ENCODE peak calls at places on chromosomes 4 and X, in five cellular contexts. L, G, V, D and R are unnamed samples. For H3K4me1, the result is how much of the 10 kb centered on the place peaks cover.

GRCh38 chrX:148562846-148563245 is 62.4 kb downstream of the AFF2 start:
- DNase-seq in L (no peak), D (no peak), V (no peak), G (no peak), R (no peak)

GRCh38 chr4:156677136-156677535 is 294.5 kb downstream of the PDGFC start:
- DNase-seq in L (no peak), G (peak), D (peak), V (no peak), R (no peak)

GRCh38 chrX:23904096-23904495 is 3.6 kb downstream of the APOO start:
- DNase-seq in D (no peak), V (no peak), G (no peak), L (no peak), R (no peak)

GRCh38 chrX:136162827-136163427 is 15.6 kb downstream of the FHL1 start:
- DNase-seq in D (peak), V (no peak), L (no peak), G (peak), R (no peak)

GRCh38 chr4:150822407-150822806 is 192.7 kb downstream of the LRBA start:
- DNase-seq in D (no peak), L (no peak), G (no peak), V (no peak), R (no peak)

GRCh38 chr4:8652181-8653078 is 59.9 kb downstream of the CPZ start:
- DNase-seq in G (no peak), L (no peak), V (no peak), D (no peak), R (no peak)

GRCh38 chr4:1310796-1311715 is 21.4 kb downstream of the MAEA start:
- DNase-seq in G (no peak), D (no peak), L (no peak), V (no peak), R (no peak)

GRCh38 chr4:1970926-1971325 is 37.8 kb downstream of the NELFA start:
- DNase-seq in G (no peak), L (no peak), V (no peak), D (no peak), R (no peak)

GRCh38 chr4:41057456-41057855 is 156.9 kb downstream of the APBB2 start:
- DNase-seq in V (no peak), G (no peak), L (no peak), D (no peak), R (no peak)

GRCh38 chrX:117653396-117653795 is 463.2 kb downstream of the KLHL13 start:
- DNase-seq in L (no peak), D (no peak), V (no peak), G (no peak), R (no peak)

GRCh38 chr4:2292679-2293108 is 30.8 kb upstream of the MXD4 start:
- DNase-seq in D (no peak), L (no peak), G (no peak), V (no peak), R (no peak)

GRCh38 chr4:42133006-42133405 is 19.4 kb downstream of the BEND4 start:
- DNase-seq in V (no peak), D (no peak), L (no peak), G (no peak), R (no peak)

GRCh38 chr4:182339246-182339645 is 96.0 kb downstream of the TENM3 start:
- DNase-seq in V (no peak), G (no peak), D (peak), L (no peak), R (no peak)

GRCh38 chr4:48047421-48047844 is 30.9 kb downstream of the NIPAL1 start:
- DNase-seq in D (no peak), G (no peak), V (no peak), L (no peak), R (no peak)

GRCh38 chr4:55547461-55547770 is 707 bp upstream of the CLOCK start:
- DNase-seq in L (no peak), V (no peak), D (peak), G (no peak), R (no peak)

GRCh38 chr4:142708231-142708630 is 137.9 kb downstream of the INPP4B start:
- DNase-seq in D (peak), V (no peak), G (no peak), L (no peak), R (no peak)
- H3K4me1 ChIP-seq in D (under half), V (under half), G (under half), L (under half), R (under half)

GRCh38 chr4:164379694-164380093 is 374.2 kb upstream of the SMIM31 start:
- DNase-seq in D (no peak), V (no peak), L (no peak), G (no peak), R (no peak)

GRCh38 chr4:164381859-164382258 is 372.1 kb upstream of the SMIM31 start:
- DNase-seq in G (no peak), D (no peak), L (no peak), V (no peak), R (no peak)

GRCh38 chr4:164384416-164384815 is 369.5 kb upstream of the SMIM31 start:
- DNase-seq in L (no peak), D (no peak), G (no peak), V (no peak), R (no peak)

GRCh38 chr4:164383187-164384181 is 370.4 kb upstream of the SMIM31 start:
- DNase-seq in L (no peak), V (no peak), D (peak), G (no peak), R (no peak)
- TF ChIP-seq CTCF in L (no peak), V (no peak), D (peak), G (no peak), R (no peak)

GRCh38 chr4:161702287-161702686 is 461.5 kb downstream of the FSTL5 start:
- DNase-seq in L (no peak), D (peak), V (no peak), G (no peak), R (no peak)
- H3K4me1 ChIP-seq in L (under half), D (under half), V (under half), G (under half), R (under half)

GRCh38 chrX:33106737-33107136 is 104.6 kb downstream of the DMD start:
- DNase-seq in V (no peak), D (no peak), G (no peak), L (no peak), R (no peak)
- TF ChIP-seq CTCF in V (no peak), D (no peak), G (no peak), L (no peak), R (no peak)

GRCh38 chr4:94466923-94467322 is 15.2 kb downstream of the PDLIM5 start:
- DNase-seq in D (no peak), L (no peak), V (no peak), G (no peak), R (no peak)
- H3K4me1 ChIP-seq in D (under half), L (under half), V (under half), G (under half), R (under half)

GRCh38 chr4:32147446-32148064 is 1427.4 kb downstream of the PCDH7 start:
- DNase-seq in D (no peak), V (no peak), L (no peak), G (no peak), R (no peak)

GRCh38 chr4:32140636-32141035 is 1420.5 kb downstream of the PCDH7 start:
- DNase-seq in D (no peak), G (no peak), L (no peak), V (no peak), R (no peak)

GRCh38 chr4:32142075-32142474 is 1421.9 kb downstream of the PCDH7 start:
- DNase-seq in G (no peak), V (no peak), L (no peak), D (no peak), R (no peak)

GRCh38 chr4:32148120-32148666 is 1428.0 kb downstream of the PCDH7 start:
- DNase-seq in G (no peak), V (no peak), D (no peak), L (no peak), R (no peak)

DNA sequence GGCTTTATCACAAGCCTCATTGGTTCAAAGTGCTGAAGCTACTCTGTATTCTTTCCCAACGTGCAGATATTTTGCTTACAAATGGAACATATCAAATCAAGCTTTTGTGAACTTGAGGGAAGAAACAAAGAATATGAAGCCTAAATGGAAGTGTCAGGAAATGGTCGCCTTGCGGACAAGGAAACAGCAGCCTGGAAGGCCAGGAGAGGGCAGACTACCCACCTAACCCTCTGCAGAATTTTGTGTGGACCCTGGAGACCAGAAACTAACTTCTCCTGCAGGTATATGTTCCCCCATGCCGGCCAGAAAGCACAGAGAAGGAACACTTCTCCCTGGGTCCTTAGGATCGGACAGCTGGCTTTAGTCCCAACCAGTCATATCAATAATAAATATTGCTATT is 1425.8 kb downstream of the PCDH7 start:
- DNase-seq in G (no peak), V (no peak), L (no peak), D (peak), R (no peak)
- TF ChIP-seq CTCF in G (no peak), V (no peak), L (no peak), D (peak), R (no peak)